ENCODE peak calls at places on chromosomes 5 and 9, in seven cellular contexts. P, J, W, U, C, A and Y are unnamed samples.

GRCh38 chr5:53037141-53037859 is 48.1 kb downstream of the ITGA2 start:
- DNase-seq in C (no peak), J (no peak), A (no peak), P (no peak), W (no peak), U (peak), Y (no peak)

GRCh38 chr9:96027271-96028131 is 152.0 kb downstream of the ERCC6L2 start:
- DNase-seq in W (no peak), U (no peak), C (peak), A (no peak), J (no peak), P (peak), Y (no peak)

GRCh38 chr9:68780735-68781134 is 75.7 kb downstream of the PIP5K1B start:
- DNase-seq in J (no peak), W (no peak), U (no peak), C (no peak), A (no peak), P (peak), Y (no peak)

GRCh38 chr9:134733480-134734232 is 92.1 kb downstream of the COL5A1 start:
- DNase-seq in C (no peak), P (no peak), W (no peak), J (no peak), A (no peak), U (no peak), Y (no peak)

GRCh38 chr5:1723957-1724821 is 75.4 kb downstream of the MRPL36 start:
- DNase-seq in U (no peak), P (no peak), J (no peak), A (no peak), C (peak), W (no peak), Y (no peak)

GRCh38 chr5:148978370-148979103 is 84.3 kb downstream of the SH3TC2 start:
- DNase-seq in U (no peak), J (no peak), W (no peak), P (no peak), A (no peak), C (no peak), Y (no peak)

GRCh38 chr9:81490605-81491331 is 198.6 kb downstream of the TLE1 start:
- DNase-seq in W (no peak), A (no peak), P (no peak), U (peak), J (no peak), C (no peak), Y (no peak)

GRCh38 chr5:102668220-102668930 is 86.7 kb upstream of the PAM start:
- DNase-seq in U (no peak), J (no peak), P (no peak), W (no peak), A (peak), C (no peak), Y (no peak)

GRCh38 chr5:157915638-157916037 is 56.7 kb upstream of the CLINT1 start:
- DNase-seq in U (no peak), P (no peak), J (no peak), C (no peak), W (no peak), A (peak), Y (no peak)

GRCh38 chr5:176734756-176735342 is 75.5 kb upstream of the UNC5A start:
- DNase-seq in U (no peak), A (no peak), J (no peak), P (no peak), C (no peak), W (no peak), Y (no peak)

GRCh38 chr5:135054546-135054945 is 20.5 kb upstream of the PITX1 start:
- DNase-seq in U (no peak), P (no peak), W (no peak), C (no peak), J (no peak), A (no peak), Y (no peak)

GRCh38 chr5:37056762-37057161 is 180.2 kb downstream of the NIPBL start:
- DNase-seq in P (no peak), W (no peak), U (no peak), J (no peak), C (no peak), A (no peak), Y (no peak)

GRCh38 chr5:132674671-132675506 is 1.1 kb downstream of the IL4 start:
- DNase-seq in C (peak), J (no peak), A (no peak), U (peak), W (peak), P (no peak), Y (no peak)

GRCh38 chr5:147168578-147169327 is 66.1 kb upstream of the STK32A start:
- DNase-seq in W (no peak), P (no peak), J (no peak), A (no peak), C (no peak), U (peak), Y (no peak)

GRCh38 chr5:150211156-150212030 is 21.5 kb downstream of the SLC6A7 start:
- DNase-seq in U (no peak), W (no peak), P (no peak), J (no peak), A (no peak), C (no peak), Y (no peak)

GRCh38 chr5:154474267-154474956 is 3.6 kb downstream of the HAND1 start:
- DNase-seq in W (no peak), C (no peak), A (no peak), J (no peak), U (no peak), P (no peak), Y (no peak)

GRCh38 chr9:133880851-133881634 is 111.1 kb downstream of the VAV2 start:
- DNase-seq in A (no peak), W (no peak), P (no peak), C (no peak), U (no peak), J (no peak), Y (no peak)

GRCh38 chr5:75322066-75322465 is 15.0 kb upstream of the HMGCR start:
- DNase-seq in J (no peak), W (no peak), U (no peak), P (no peak), C (no peak), A (no peak), Y (no peak)

GRCh38 chr5:136006767-136007251 is 22.0 kb upstream of the TGFBI start:
- DNase-seq in J (no peak), U (peak), A (no peak), C (no peak), W (no peak), P (no peak), Y (no peak)

GRCh38 chr9:105295986-105296385 is 51.5 kb downstream of the SLC44A1 start:
- DNase-seq in J (no peak), W (no peak), U (no peak), P (no peak), A (no peak), C (no peak), Y (no peak)